ENCODE peak calls at places on chromosomes 7 and 10, in ten cellular contexts. Y is Panc1, D is GM12891, A is HCT116, Q is transverse colon, V is GM23338, J is suprapubic skin, P is stomach, T is prostate gland, E is spleen. C is an unnamed sample.

GRCh38 chr7:29977926-29978652 is 11.5 kb downstream of the SCRN1 start:
- DNase-seq in Y (no peak), D (no peak), A (peak; percentile 27), Q (no peak), V (peak; percentile 92), J (no peak), P (no peak), T (no peak), E (no peak), C (no peak)

GRCh38 chr7:38315410-38315809 is 42.0 kb upstream of the TARP start:
- DNase-seq in Y (no peak), D (no peak), A (no peak), Q (no peak), V (no peak), J (no peak), P (no peak), T (no peak), E (no peak), C (no peak)

GRCh38 chr10:110629680-110630191 is 14.4 kb upstream of the RBM20 start:
- DNase-seq in Y (no peak), D (no peak), A (no peak), Q (no peak), V (no peak), J (no peak), P (no peak), T (peak; percentile 31), E (no peak), C (no peak)

GRCh38 chr10:88309365-88309764 is 273.8 kb downstream of the RNLS start:
- DNase-seq in Y (no peak), D (no peak), A (no peak), Q (no peak), V (no peak), J (no peak), P (no peak), T (no peak), E (no peak), C (no peak)

GRCh38 chr10:13973742-13974141 is 357.0 kb downstream of the FRMD4A start:
- DNase-seq in Y (no peak), D (no peak), A (no peak), Q (no peak), V (no peak), J (no peak), P (no peak), T (no peak), E (no peak), C (peak; percentile 29)

GRCh38 chr10:96225119-96225518 is 46.2 kb downstream of the BLNK start:
- DNase-seq in Y (no peak), D (no peak), A (no peak), Q (no peak), V (no peak), J (no peak), P (no peak), T (no peak), E (no peak), C (no peak)

GRCh38 chr7:155371331-155371883 is 73.7 kb downstream of the INSIG1 start:
- DNase-seq in Y (no peak), D (no peak), A (no peak), Q (no peak), V (peak; percentile 40), J (peak; percentile 60), P (no peak), T (no peak), E (peak; percentile 52), C (no peak)

GRCh38 chr7:106376026-106376799 is 91.4 kb upstream of the NAMPT start:
- DNase-seq in Y (no peak), D (no peak), A (no peak), Q (no peak), V (no peak), J (no peak), P (no peak), T (no peak), E (no peak), C (no peak)

GRCh38 chr10:56537984-56538383 is 176.9 kb upstream of the ZWINT start:
- DNase-seq in Y (peak; percentile 54), D (no peak), A (no peak), Q (no peak), V (no peak), J (no peak), P (no peak), T (no peak), E (no peak), C (no peak)

GRCh38 chr10:109237050-109237449 is 686.3 kb downstream of the XPNPEP1 start:
- DNase-seq in Y (no peak), D (no peak), A (no peak), Q (no peak), V (no peak), J (no peak), P (no peak), T (no peak), E (no peak), C (no peak)

GRCh38 chr10:89478085-89478738 is 57.2 kb downstream of the SLC16A12 start:
- DNase-seq in Y (no peak), D (peak; percentile 17), A (no peak), Q (no peak), V (peak; percentile 67), J (no peak), P (no peak), T (no peak), E (no peak), C (no peak)
- TF ChIP-seq POLR2AphosphoS5 in Y (no peak), D (no peak), A (no peak), Q (no peak), V (no peak), J (no peak), P (no peak), T (no peak), E (no peak), C (no peak)

DNA sequence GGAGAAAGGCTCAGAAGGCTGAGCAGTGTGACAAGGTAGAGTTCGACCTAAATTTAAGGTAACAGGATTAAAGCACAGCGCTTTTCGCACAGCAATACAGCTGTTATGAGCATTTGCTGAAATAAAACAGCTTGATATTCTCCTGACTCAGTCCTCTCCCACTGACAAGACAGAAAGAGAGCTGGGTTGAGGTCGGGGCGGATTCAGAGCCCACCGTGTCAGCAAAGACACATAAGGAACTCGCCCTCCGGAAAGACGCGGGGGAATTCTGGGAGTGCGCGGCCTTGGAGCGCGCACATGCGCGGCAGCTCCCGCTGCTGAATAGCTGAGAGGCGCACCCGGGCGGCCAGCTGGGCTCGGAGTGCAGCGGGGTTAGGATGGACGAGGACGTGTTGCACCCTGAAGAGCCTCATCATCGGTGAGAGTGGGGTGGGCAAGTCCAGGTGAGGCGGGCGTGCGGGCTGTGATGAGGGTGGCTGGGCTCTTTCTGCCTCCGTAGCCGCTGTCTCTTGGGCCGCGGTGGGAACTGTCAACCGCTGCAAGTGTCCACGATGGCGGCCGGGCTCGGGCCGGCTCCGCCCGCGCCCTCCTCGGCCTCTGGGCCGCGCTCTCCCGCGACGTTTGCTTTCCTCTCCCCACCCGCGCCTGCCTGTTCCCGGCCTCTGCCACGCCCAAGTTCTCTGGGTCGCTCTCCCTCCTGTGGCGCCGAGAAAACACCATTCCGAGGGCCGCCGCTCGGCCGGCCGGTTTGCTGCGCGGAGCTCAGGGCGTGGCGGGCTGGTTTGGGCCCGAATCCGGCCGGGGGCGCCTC is 120.6 kb downstream of the LYZL1 start:
- DNase-seq in Y (peak; percentile 22), D (peak; percentile 41), A (peak; percentile 43), Q (peak; percentile 80), V (peak; percentile 54), J (peak; percentile 83), P (peak; percentile 79), T (peak; percentile 66), E (peak; percentile 90), C (peak; percentile 77)
- TF ChIP-seq POLR2AphosphoS5 in Y (peak; percentile 70), D (no peak), A (peak; percentile 90), Q (peak; percentile 65), V (peak; percentile 48), J (peak; percentile 46), P (peak; percentile 56), T (peak; percentile 55), E (peak; percentile 50), C (peak; percentile 89)

DNA sequence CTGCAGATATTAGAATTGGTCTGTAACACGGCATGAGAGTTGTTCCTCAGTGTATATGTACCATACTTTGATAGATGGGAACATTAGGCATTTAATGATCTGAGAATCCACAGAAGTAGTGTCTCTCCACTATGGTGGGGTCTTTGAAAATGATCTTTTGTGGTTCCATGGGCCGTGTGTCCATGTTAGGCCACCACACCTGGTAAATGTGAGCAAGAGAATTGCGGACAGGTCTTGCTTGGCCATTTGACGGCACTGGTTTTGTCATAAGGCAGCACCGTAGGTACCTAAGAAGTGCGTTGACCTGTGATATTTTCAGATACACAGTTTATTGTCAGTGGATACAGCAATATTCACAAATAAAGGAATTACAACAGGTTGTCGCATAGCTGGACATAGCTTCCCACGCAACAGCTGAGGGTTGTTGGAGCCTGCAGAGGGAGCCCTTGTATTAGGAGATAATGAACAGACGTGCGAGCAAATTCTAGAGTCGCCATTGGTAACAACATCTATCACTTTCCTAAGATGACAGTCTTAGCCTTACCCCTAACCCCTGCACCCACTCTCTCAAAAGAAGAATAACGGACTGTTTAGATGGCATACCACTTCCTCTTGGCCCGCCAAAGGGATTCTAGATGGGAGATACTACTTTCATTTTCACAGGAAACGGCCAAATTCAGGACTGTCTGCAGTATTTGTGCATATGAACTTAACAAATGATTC is 111.4 kb downstream of the COL28A1 start:
- DNase-seq in Y (peak; percentile 74), D (peak; percentile 34), A (peak; percentile 66), Q (peak; percentile 74), V (peak; percentile 87), J (no peak), P (peak; percentile 69), T (peak; percentile 70), E (no peak), C (peak; percentile 67)
- TF ChIP-seq POLR2AphosphoS5 in Y (no peak), D (no peak), A (no peak), Q (no peak), V (no peak), J (no peak), P (no peak), T (peak; percentile 61), E (no peak), C (no peak)

DNA sequence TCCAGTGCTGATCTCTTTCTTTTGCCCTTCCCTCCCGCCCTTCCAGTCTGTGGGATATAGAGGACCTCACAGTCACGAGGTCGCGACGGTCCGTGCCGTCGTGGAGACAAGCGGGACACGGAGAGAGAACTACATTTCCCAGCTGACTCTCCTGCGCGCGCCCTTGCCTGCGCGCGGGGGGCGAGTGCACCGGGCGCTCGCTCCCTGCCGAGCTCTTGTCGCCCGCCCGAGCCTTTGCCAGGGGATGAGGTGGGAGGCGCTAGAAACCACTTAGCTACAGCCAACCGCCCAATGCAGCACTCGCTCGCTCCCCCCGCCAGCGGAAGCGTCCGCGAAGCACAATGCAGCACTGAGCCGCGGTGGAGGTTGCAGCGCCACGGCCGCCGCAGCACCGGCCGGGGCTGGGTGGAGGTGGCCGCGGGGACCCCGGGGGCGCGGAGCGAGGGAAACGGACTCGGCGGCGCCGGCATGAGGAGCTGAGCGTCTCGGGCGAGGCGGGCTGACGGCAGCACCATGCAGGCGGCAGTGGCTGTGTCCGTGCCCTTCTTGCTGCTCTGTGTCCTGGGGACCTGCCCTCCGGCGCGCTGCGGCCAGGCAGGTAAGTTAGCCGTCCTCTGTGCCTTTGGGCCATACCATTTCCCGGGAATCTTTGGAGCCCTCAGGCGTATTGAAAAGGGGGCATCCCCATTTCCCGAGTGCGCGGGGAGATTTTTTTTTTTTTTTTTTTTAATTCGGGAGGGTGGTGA is at the start of gene ADAM22:
- DNase-seq in Y (peak; percentile 30), D (peak; percentile 80), A (peak; percentile 87), Q (peak; percentile 89), V (peak; percentile 96), J (peak; percentile 90), P (peak; percentile 74), T (peak; percentile 85), E (peak; percentile 96), C (peak; percentile 89)
- TF ChIP-seq POLR2AphosphoS5 in Y (no peak), D (peak; percentile 79), A (peak; percentile 95), Q (no peak), V (peak; percentile 92), J (no peak), P (no peak), T (peak; percentile 67), E (peak; percentile 84), C (peak; percentile 33)